ENCODE peak calls at places on chromosome 18, in seven cellular contexts. One of them, this sample, is unnamed.

GRCh38 chr18:6362559-6363129 is 52.1 kb downstream of the L3MBTL4 start:
- DNase-seq in head of caudate nucleus: no peak
- DNase-seq in A673: no peak
- DNase-seq in NB4: no peak
- DNase-seq in cardiac fibroblast: no peak
- DNase-seq in retina: no peak
- DNase-seq in activated CD4-positive, alpha-beta memory T cell treated with anti-CD3 and anti-CD28 coated beads for 36 hours: no peak
- DNase-seq in this sample: no peak

GRCh38 chr18:45562567-45563479 is 52.5 kb upstream of the SLC14A2 start:
- DNase-seq in head of caudate nucleus: no peak
- DNase-seq in NB4: no peak
- DNase-seq in cardiac fibroblast: no peak
- DNase-seq in retina: no peak
- DNase-seq in activated CD4-positive, alpha-beta memory T cell treated with anti-CD3 and anti-CD28 coated beads for 36 hours: no peak
- DNase-seq in A673: no peak
- DNase-seq in this sample: no peak

GRCh38 chr18:32769242-32770180 is 3.3 kb downstream of the KLHL14 start:
- DNase-seq in cardiac fibroblast: no peak
- DNase-seq in retina: peak; percentile 92
- DNase-seq in head of caudate nucleus: no peak
- DNase-seq in NB4: no peak
- DNase-seq in A673: no peak
- DNase-seq in activated CD4-positive, alpha-beta memory T cell treated with anti-CD3 and anti-CD28 coated beads for 36 hours: no peak
- DNase-seq in this sample: no peak

GRCh38 chr18:9707381-9708056 is 582 bp upstream of the RAB31 start:
- DNase-seq in cardiac fibroblast: peak; percentile 42
- DNase-seq in activated CD4-positive, alpha-beta memory T cell treated with anti-CD3 and anti-CD28 coated beads for 36 hours: no peak
- DNase-seq in retina: peak; percentile 79
- DNase-seq in head of caudate nucleus: no peak
- DNase-seq in NB4: no peak
- DNase-seq in A673: no peak
- DNase-seq in this sample: no peak

GRCh38 chr18:37264956-37265355 is 300.6 kb downstream of the CELF4 start:
- DNase-seq in A673: no peak
- DNase-seq in head of caudate nucleus: no peak
- DNase-seq in retina: no peak
- DNase-seq in activated CD4-positive, alpha-beta memory T cell treated with anti-CD3 and anti-CD28 coated beads for 36 hours: no peak
- DNase-seq in NB4: no peak
- DNase-seq in cardiac fibroblast: no peak
- DNase-seq in this sample: no peak

GRCh38 chr18:48902856-48903601 is 47.7 kb downstream of the SMAD7 start:
- DNase-seq in retina: no peak
- DNase-seq in cardiac fibroblast: peak; percentile 89
- DNase-seq in head of caudate nucleus: no peak
- DNase-seq in A673: no peak
- DNase-seq in activated CD4-positive, alpha-beta memory T cell treated with anti-CD3 and anti-CD28 coated beads for 36 hours: no peak
- DNase-seq in NB4: no peak
- DNase-seq in this sample: no peak

GRCh38 chr18:47731276-47731675 is 199.2 kb downstream of the SMAD2 start:
- DNase-seq in retina: no peak
- DNase-seq in head of caudate nucleus: no peak
- DNase-seq in cardiac fibroblast: no peak
- DNase-seq in activated CD4-positive, alpha-beta memory T cell treated with anti-CD3 and anti-CD28 coated beads for 36 hours: no peak
- DNase-seq in NB4: no peak
- DNase-seq in A673: no peak
- DNase-seq in this sample: no peak

GRCh38 chr18:55515204-55515603 is 72.8 kb downstream of the TCF4 start:
- DNase-seq in retina: no peak
- DNase-seq in cardiac fibroblast: no peak
- DNase-seq in A673: no peak
- DNase-seq in head of caudate nucleus: no peak
- DNase-seq in NB4: no peak
- DNase-seq in activated CD4-positive, alpha-beta memory T cell treated with anti-CD3 and anti-CD28 coated beads for 36 hours: no peak
- DNase-seq in this sample: no peak

GRCh38 chr18:56267334-56267733 is 371.1 kb downstream of the TXNL1 start:
- DNase-seq in cardiac fibroblast: no peak
- DNase-seq in retina: no peak
- DNase-seq in A673: no peak
- DNase-seq in head of caudate nucleus: no peak
- DNase-seq in NB4: no peak
- DNase-seq in activated CD4-positive, alpha-beta memory T cell treated with anti-CD3 and anti-CD28 coated beads for 36 hours: no peak
- DNase-seq in this sample: no peak

GRCh38 chr18:77250501-77250925 is 865 bp downstream of the GALR1 start:
- DNase-seq in cardiac fibroblast: no peak
- DNase-seq in head of caudate nucleus: no peak
- DNase-seq in NB4: no peak
- DNase-seq in A673: no peak
- DNase-seq in activated CD4-positive, alpha-beta memory T cell treated with anti-CD3 and anti-CD28 coated beads for 36 hours: no peak
- DNase-seq in retina: peak; percentile 42
- DNase-seq in this sample: no peak

GRCh38 chr18:27599202-27599829 is 414.2 kb upstream of the CHST9 start:
- DNase-seq in NB4: peak; percentile 38
- DNase-seq in cardiac fibroblast: peak; percentile 56
- DNase-seq in A673: peak; percentile 58
- DNase-seq in activated CD4-positive, alpha-beta memory T cell treated with anti-CD3 and anti-CD28 coated beads for 36 hours: peak; percentile 36
- DNase-seq in head of caudate nucleus: peak; percentile 74
- DNase-seq in retina: peak; percentile 67
- DNase-seq in this sample: peak; percentile 50

GRCh38 chr18:79380816-79381806 is 14.6 kb upstream of the NFATC1 start:
- DNase-seq in A673: peak; percentile 71
- DNase-seq in activated CD4-positive, alpha-beta memory T cell treated with anti-CD3 and anti-CD28 coated beads for 36 hours: peak; percentile 82
- DNase-seq in retina: peak; percentile 74
- DNase-seq in NB4: peak; percentile 67
- DNase-seq in head of caudate nucleus: peak; percentile 79
- DNase-seq in cardiac fibroblast: peak; percentile 57
- DNase-seq in this sample: peak; percentile 89

GRCh38 chr18:67599277-67599676 is 82.8 kb upstream of the DSEL start:
- DNase-seq in head of caudate nucleus: peak; percentile 29
- DNase-seq in A673: peak; percentile 25
- DNase-seq in retina: no peak
- DNase-seq in NB4: no peak
- DNase-seq in cardiac fibroblast: peak; percentile 29
- DNase-seq in activated CD4-positive, alpha-beta memory T cell treated with anti-CD3 and anti-CD28 coated beads for 36 hours: no peak
- DNase-seq in this sample: no peak

GRCh38 chr18:45370190-45371010 is 244.9 kb upstream of the SLC14A2 start:
- DNase-seq in cardiac fibroblast: peak; percentile 74
- DNase-seq in NB4: no peak
- DNase-seq in retina: no peak
- DNase-seq in A673: peak; percentile 39
- DNase-seq in activated CD4-positive, alpha-beta memory T cell treated with anti-CD3 and anti-CD28 coated beads for 36 hours: no peak
- DNase-seq in head of caudate nucleus: no peak
- DNase-seq in this sample: no peak

GRCh38 chr18:24584777-24585176 is 124.3 kb downstream of the HRH4 start:
- DNase-seq in NB4: no peak
- DNase-seq in activated CD4-positive, alpha-beta memory T cell treated with anti-CD3 and anti-CD28 coated beads for 36 hours: no peak
- DNase-seq in head of caudate nucleus: no peak
- DNase-seq in cardiac fibroblast: no peak
- DNase-seq in retina: peak; percentile 34
- DNase-seq in A673: no peak
- DNase-seq in this sample: no peak

GRCh38 chr18:62751341-62751821 is 36.0 kb downstream of the PHLPP1 start:
- DNase-seq in cardiac fibroblast: peak; percentile 72
- DNase-seq in NB4: no peak
- DNase-seq in retina: peak; percentile 57
- DNase-seq in activated CD4-positive, alpha-beta memory T cell treated with anti-CD3 and anti-CD28 coated beads for 36 hours: no peak
- DNase-seq in A673: peak; percentile 84
- DNase-seq in head of caudate nucleus: peak; percentile 35
- DNase-seq in this sample: no peak

GRCh38 chr18:69387181-69387580 is 13.5 kb upstream of the DOK6 start:
- DNase-seq in retina: no peak
- DNase-seq in head of caudate nucleus: no peak
- DNase-seq in activated CD4-positive, alpha-beta memory T cell treated with anti-CD3 and anti-CD28 coated beads for 36 hours: no peak
- DNase-seq in NB4: no peak
- DNase-seq in cardiac fibroblast: no peak
- DNase-seq in A673: peak; percentile 41
- DNase-seq in this sample: no peak